ENCODE peak calls at places on chromosomes 12 and 14, in four cellular contexts. A is K562, M is HepG2, J is GM12878. Z is an unnamed sample.

GRCh38 chr12:46617167-46617566 is 208.6 kb downstream of the SLC38A4 start:
- DNase-seq in A (no peak), M (no peak), J (no peak), Z (no peak)

GRCh38 chr12:105922670-105923102 is 216.1 kb downstream of the NUAK1 start:
- DNase-seq in A (no peak), M (no peak), J (no peak), Z (no peak)

GRCh38 chr14:105475269-105475915 is 771 bp downstream of the CRIP2 start:
- DNase-seq in A (no peak), M (no peak), J (no peak), Z (no peak)

GRCh38 chr14:102442241-102443211 is 67.0 kb downstream of the ANKRD9 start:
- DNase-seq in A (no peak), M (peak), J (no peak), Z (no peak)

GRCh38 chr12:93530358-93530757 is 42.1 kb upstream of the SOCS2 start:
- DNase-seq in A (no peak), M (no peak), J (no peak), Z (no peak)

GRCh38 chr12:53292441-53292840 is 2.9 kb upstream of the PFDN5 start:
- DNase-seq in A (no peak), M (no peak), J (no peak), Z (no peak)

GRCh38 chr14:97369901-97370300 is 572.7 kb downstream of the VRK1 start:
- DNase-seq in A (no peak), M (no peak), J (no peak), Z (no peak)

GRCh38 chr12:90839340-90839739 is 115.6 kb downstream of the CCER1 start:
- DNase-seq in A (no peak), M (no peak), J (no peak), Z (no peak)

GRCh38 chr14:24438198-24439095 is 4.1 kb downstream of the SDR39U1 start:
- DNase-seq in A (no peak), M (no peak), J (no peak), Z (no peak)

GRCh38 chr14:105358140-105358846 is 40.0 kb upstream of the TEX22 start:
- DNase-seq in A (no peak), M (no peak), J (no peak), Z (no peak)

GRCh38 chr14:105061428-105062047 is 3.7 kb downstream of the GPR132 start:
- DNase-seq in A (peak), M (no peak), J (no peak), Z (no peak)

GRCh38 chr14:59632381-59632780 is 55.8 kb upstream of the CCDC175 start:
- DNase-seq in A (peak), M (peak), J (no peak), Z (peak)

GRCh38 chr12:86256169-86256568 is at the start of gene MGAT4C:
- DNase-seq in A (no peak), M (no peak), J (no peak), Z (no peak)

GRCh38 chr12:44833561-44833960 is 42.6 kb downstream of the NELL2 start:
- DNase-seq in A (no peak), M (no peak), J (no peak), Z (no peak)

GRCh38 chr12:989751-990278 is 1.2 kb upstream of the ERC1 start:
- DNase-seq in A (no peak), M (peak), J (no peak), Z (no peak)

GRCh38 chr12:132118876-132119275 is 25.2 kb downstream of the DDX51 start:
- DNase-seq in A (no peak), M (no peak), J (no peak), Z (no peak)
- TF ChIP-seq CREB1 in A (no peak), M (no peak), J (no peak), Z (no peak)

GRCh38 chr14:33915682-33916081 is 35.2 kb downstream of the EGLN3 start:
- DNase-seq in A (no peak), M (no peak), J (no peak), Z (no peak)

GRCh38 chr14:33917664-33918063 is 33.2 kb downstream of the EGLN3 start:
- DNase-seq in A (peak), M (no peak), J (no peak), Z (no peak)

GRCh38 chr14:33916663-33917565 is 34.0 kb downstream of the EGLN3 start:
- DNase-seq in A (peak), M (no peak), J (no peak), Z (no peak)

GRCh38 chr14:33914676-33915516 is 36.0 kb downstream of the EGLN3 start:
- DNase-seq in A (peak), M (no peak), J (no peak), Z (no peak)

GRCh38 chr14:33918256-33918655 is 32.6 kb downstream of the EGLN3 start:
- DNase-seq in A (no peak), M (no peak), J (no peak), Z (no peak)
- TF ChIP-seq SP1 in A (no peak), M (no peak), J (no peak), Z (no peak)

GRCh38 chr12:108854055-108854452 is 3.3 kb downstream of the SSH1 start:
- DNase-seq in A (no peak), M (peak), J (peak), Z (no peak)

GRCh38 chr12:108854453-108855283 is 2.7 kb downstream of the SSH1 start:
- DNase-seq in A (no peak), M (no peak), J (peak), Z (no peak)

GRCh38 chr12:108856428-108857157 is 790 bp downstream of the SSH1 start:
- DNase-seq in A (peak), M (peak), J (no peak), Z (peak)

GRCh38 chr12:108856170-108856427 is 1.3 kb downstream of the SSH1 start:
- DNase-seq in A (no peak), M (no peak), J (no peak), Z (no peak)

DNA sequence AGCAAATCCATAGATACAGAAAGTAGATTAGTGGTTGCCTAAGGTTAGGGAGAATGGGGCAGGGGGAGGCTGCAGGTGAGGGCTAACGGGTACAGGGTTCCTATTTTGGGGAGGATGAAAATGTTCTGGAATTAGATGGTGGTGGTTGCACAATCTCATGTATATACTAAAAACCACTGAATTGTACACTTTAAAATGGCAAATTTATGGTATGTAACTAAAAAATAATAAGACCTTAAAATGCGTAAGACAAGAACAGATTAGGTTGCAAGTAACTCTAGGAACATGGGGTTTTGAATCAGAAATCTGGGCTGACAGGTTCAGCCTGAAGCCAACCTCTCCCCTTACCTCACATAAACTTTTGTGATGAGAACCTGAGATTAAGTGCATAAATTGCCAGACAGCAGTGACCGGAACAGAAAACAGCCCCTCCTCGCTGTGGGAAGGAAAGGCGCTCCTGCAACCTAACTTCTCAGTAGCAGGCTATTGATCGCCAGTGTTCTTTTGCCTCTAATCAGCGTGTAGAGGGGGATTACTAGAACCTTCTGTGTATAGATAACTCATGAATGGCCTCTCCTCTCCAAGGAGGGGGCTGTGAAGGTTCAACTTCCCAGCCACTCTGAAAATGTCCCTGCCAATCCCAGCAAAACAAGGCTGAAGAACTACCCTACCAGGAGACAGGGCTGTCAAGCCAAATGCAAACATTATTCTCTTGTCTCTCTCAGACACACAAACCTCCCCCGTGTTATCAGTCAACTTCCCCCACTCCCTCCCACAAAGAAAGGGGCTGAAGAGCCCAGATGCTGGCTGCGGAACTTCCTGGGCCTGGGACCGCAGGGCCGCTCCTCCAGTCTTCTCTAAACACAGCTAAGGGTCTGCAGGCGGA is 1.9 kb downstream of the SSH1 start:
- DNase-seq in A (peak), M (peak), J (no peak), Z (no peak)
- TF ChIP-seq CBFB in A (no peak), M (no peak), J (no peak), Z (no peak)

GRCh38 chr12:51926718-51927117 is 19.4 kb downstream of the ACVRL1 start:
- DNase-seq in A (peak), M (peak), J (no peak), Z (peak)
- TF ChIP-seq CREB1 in A (no peak), M (no peak), J (no peak), Z (no peak)

GRCh38 chr12:112978163-112979081 is at the start of gene OAS2:
- DNase-seq in A (no peak), M (peak), J (peak), Z (no peak)

GRCh38 chr12:112977139-112977538 is 1.2 kb upstream of the OAS2 start:
- DNase-seq in A (no peak), M (no peak), J (no peak), Z (no peak)

GRCh38 chr12:112974904-112975303 is 3.4 kb upstream of the OAS2 start:
- DNase-seq in A (no peak), M (no peak), J (no peak), Z (no peak)

GRCh38 chr12:112979281-112979680 is 962 bp downstream of the OAS2 start:
- DNase-seq in A (no peak), M (no peak), J (peak), Z (no peak)

DNA sequence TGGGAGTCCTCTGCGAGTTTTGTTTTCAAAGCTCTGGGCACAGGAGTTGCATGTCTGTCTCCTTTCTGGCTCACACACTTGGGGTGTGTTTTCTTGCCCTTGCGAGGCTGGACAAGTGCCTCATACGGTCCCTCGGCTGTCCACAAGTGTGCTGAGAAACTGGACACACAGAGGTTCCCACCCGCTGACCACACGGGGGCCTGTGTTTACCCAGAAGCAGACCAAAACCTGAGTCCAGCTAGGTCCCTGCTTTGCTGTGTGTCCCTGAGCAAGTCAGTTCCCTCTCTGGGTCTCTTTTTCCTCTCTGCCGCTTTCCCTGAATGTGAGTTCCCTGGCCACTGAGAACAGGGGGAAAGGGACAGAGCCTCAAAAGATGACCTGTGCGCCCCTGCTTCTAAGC is 678 bp upstream of the OAS2 start:
- DNase-seq in A (no peak), M (no peak), J (no peak), Z (no peak)
- TF ChIP-seq SP1 in A (no peak), M (no peak), J (no peak), Z (no peak)

GRCh38 chr12:57315681-57316080 is 64.7 kb upstream of the STAC3 start:
- DNase-seq in A (no peak), M (no peak), J (no peak), Z (no peak)

GRCh38 chr12:57320639-57321038 is 69.7 kb upstream of the STAC3 start:
- DNase-seq in A (no peak), M (no peak), J (no peak), Z (no peak)

GRCh38 chr12:57325395-57325794 is 74.4 kb upstream of the STAC3 start:
- DNase-seq in A (no peak), M (no peak), J (no peak), Z (no peak)

GRCh38 chr12:57323402-57323801 is 72.4 kb upstream of the STAC3 start:
- DNase-seq in A (no peak), M (no peak), J (no peak), Z (no peak)

GRCh38 chr12:57319678-57320469 is 68.9 kb upstream of the STAC3 start:
- DNase-seq in A (no peak), M (no peak), J (no peak), Z (no peak)
- TF ChIP-seq CBFB in A (no peak), M (no peak), J (no peak), Z (no peak)

GRCh38 chr12:62162214-62162613 is 98.0 kb upstream of the USP15 start:
- DNase-seq in A (no peak), M (no peak), J (no peak), Z (no peak)
- TF ChIP-seq CREB1 in A (no peak), M (no peak), J (no peak), Z (no peak)

DNA sequence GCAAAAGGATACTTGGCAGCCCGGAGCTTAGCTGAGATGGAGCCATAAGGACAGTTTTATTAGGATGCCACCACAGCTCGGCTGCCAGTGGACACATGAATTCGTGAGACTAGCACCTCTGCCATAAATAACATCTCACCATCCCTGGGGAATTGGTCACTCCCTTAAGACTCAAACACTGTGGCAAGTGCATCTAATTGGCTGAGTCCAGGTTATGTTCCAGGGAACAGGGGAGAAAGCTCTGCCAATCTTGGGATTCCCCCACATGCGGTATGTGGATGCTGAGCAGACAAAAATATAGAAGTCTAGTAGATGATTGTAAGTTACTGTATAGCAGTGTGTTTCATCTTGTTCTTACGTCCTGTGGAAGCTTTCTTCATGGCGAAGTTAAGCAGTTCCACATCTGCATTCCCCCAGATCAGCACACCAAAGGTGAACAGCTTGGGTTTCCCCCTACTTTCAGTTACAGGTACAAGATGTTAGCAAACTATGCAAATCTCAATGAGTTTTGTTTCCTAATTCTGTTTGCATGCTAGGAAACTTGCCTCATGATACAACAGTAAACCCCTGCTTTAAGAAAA is 131.1 kb downstream of the ETV6 start:
- DNase-seq in A (no peak), M (no peak), J (peak), Z (no peak)
- TF ChIP-seq SP1 in A (no peak), M (no peak), J (no peak), Z (no peak)

GRCh38 chr14:67541448-67542387 is 8.6 kb downstream of the PLEKHH1 start:
- DNase-seq in A (peak), M (no peak), J (no peak), Z (peak)
- TF ChIP-seq CBFB in A (no peak), M (no peak), J (no peak), Z (no peak)

Z was measured in WTC11.